ENCODE peak calls at places on chromosomes 4 and X, in six cellular contexts. C is HCT116, G is GM12878, M is K562, Y is HepG2, J is H1. Z is an unnamed sample.
A peak's percentile ranks its signal among the peaks of the same experiment; 100 is the strongest.

GRCh38 chrX:12494400-12495138 is 296.6 kb upstream of the PRPS2 start:
- DNase-seq in C (no peak), G (no peak), M (no peak), Y (no peak), J (no peak), Z (no peak)

GRCh38 chrX:926070-926469 is 286.4 kb downstream of the CRLF2 start:
- DNase-seq in C (no peak), G (no peak), M (no peak), Y (no peak), J (no peak), Z (no peak)

GRCh38 chr4:151195801-151196200 is 81.2 kb upstream of the PRSS48 start:
- DNase-seq in C (no peak), G (no peak), M (no peak), Y (no peak), J (no peak), Z (no peak)

GRCh38 chr4:99457270-99457669 is 22.1 kb upstream of the ADH7 start:
- DNase-seq in C (no peak), G (no peak), M (no peak), Y (no peak), J (no peak), Z (no peak)

GRCh38 chr4:3082915-3083515 is 8.5 kb downstream of the HTT start:
- DNase-seq in C (no peak), G (no peak), M (no peak), Y (no peak), J (no peak), Z (no peak)

GRCh38 chr4:617644-618330 is 7.6 kb upstream of the PDE6B start:
- DNase-seq in C (no peak), G (no peak), M (no peak), Y (no peak), J (no peak), Z (no peak)

GRCh38 chr4:89572224-89572858 is 264.6 kb downstream of the SNCA start:
- DNase-seq in C (no peak), G (no peak), M (no peak), Y (no peak), J (no peak), Z (no peak)

GRCh38 chrX:69133561-69134542 is 31.4 kb downstream of the PJA1 start:
- DNase-seq in C (peak; percentile 72), G (no peak), M (peak; percentile 54), Y (peak; percentile 59), J (no peak), Z (peak; percentile 80)

GRCh38 chr4:128338634-128339355 is 51.2 kb upstream of the PGRMC2 start:
- DNase-seq in C (no peak), G (no peak), M (peak; percentile 29), Y (no peak), J (no peak), Z (no peak)

GRCh38 chr4:145482209-145483021 is 762 bp downstream of the SMAD1 start:
- DNase-seq in C (peak; percentile 16), G (peak; percentile 28), M (no peak), Y (peak; percentile 61), J (no peak), Z (peak; percentile 32)

GRCh38 chr4:138677212-138677611 is 338.4 kb upstream of the NOCT start:
- DNase-seq in C (no peak), G (no peak), M (no peak), Y (peak; percentile 2), J (no peak), Z (no peak)

GRCh38 chr4:183636923-183637322 is 22.1 kb downstream of the RWDD4 start:
- DNase-seq in C (no peak), G (no peak), M (no peak), Y (no peak), J (no peak), Z (no peak)

GRCh38 chr4:153188966-153189801 is 15.1 kb upstream of the TRIM2 start:
- DNase-seq in C (no peak), G (no peak), M (no peak), Y (no peak), J (no peak), Z (no peak)

GRCh38 chr4:140870427-140870826 is 114.2 kb upstream of the TBC1D9 start:
- DNase-seq in C (no peak), G (no peak), M (no peak), Y (no peak), J (no peak), Z (no peak)

GRCh38 chrX:39705299-39705698 is 392.5 kb downstream of the BCOR start:
- DNase-seq in C (peak; percentile 29), G (no peak), M (peak; percentile 18), Y (no peak), J (no peak), Z (no peak)
- TF ChIP-seq ZNF274 in C (no peak), G (no peak), M (no peak), Y (no peak), J (no peak), Z (no peak)

GRCh38 chr4:87499415-87500106 is 29.6 kb downstream of the SPARCL1 start:
- DNase-seq in C (no peak), G (no peak), M (no peak), Y (no peak), J (no peak), Z (no peak)

GRCh38 chr4:87500107-87500462 is 29.1 kb downstream of the SPARCL1 start:
- DNase-seq in C (no peak), G (no peak), M (no peak), Y (no peak), J (no peak), Z (no peak)

GRCh38 chr4:87498446-87498900 is 30.7 kb downstream of the SPARCL1 start:
- DNase-seq in C (no peak), G (no peak), M (no peak), Y (no peak), J (no peak), Z (no peak)

GRCh38 chr4:87497586-87497985 is 31.6 kb downstream of the SPARCL1 start:
- DNase-seq in C (no peak), G (no peak), M (no peak), Y (no peak), J (no peak), Z (no peak)

GRCh38 chr4:87497141-87497540 is 32.0 kb downstream of the SPARCL1 start:
- DNase-seq in C (no peak), G (no peak), M (peak; percentile 36), Y (no peak), J (no peak), Z (no peak)
- TF ChIP-seq YY1 in C (no peak), G (peak; percentile 41), M (no peak), Y (no peak), J (peak; percentile 10), Z (no peak)

GRCh38 chr4:123618606-123619005 is 222.0 kb downstream of the SPRY1 start:
- DNase-seq in C (no peak), G (no peak), M (no peak), Y (no peak), J (no peak), Z (no peak)
- TF ChIP-seq ZNF274 in C (no peak), G (no peak), M (no peak), Y (no peak), J (no peak), Z (no peak)

DNA sequence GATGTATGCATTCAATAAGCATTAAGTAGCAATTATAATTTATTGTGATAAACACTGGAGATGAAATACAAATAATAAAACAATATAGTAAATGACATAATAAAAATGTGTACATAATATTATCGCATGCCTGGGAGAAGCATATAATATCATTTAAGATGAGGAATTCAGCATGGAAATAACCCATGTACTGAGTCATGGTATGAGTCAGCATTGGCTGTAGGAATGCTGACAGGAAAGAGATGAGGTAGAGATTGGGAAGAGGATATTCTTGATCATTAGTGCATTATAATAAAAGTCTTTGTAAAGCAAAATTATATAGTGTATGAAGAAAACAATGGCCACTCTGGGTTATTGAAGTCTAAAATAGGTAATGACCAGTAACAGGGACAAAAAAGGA is 82.8 kb downstream of the MAGEB10 start:
- DNase-seq in C (peak; percentile 13), G (no peak), M (no peak), Y (no peak), J (no peak), Z (no peak)
- TF ChIP-seq YY1 in C (no peak), G (no peak), M (no peak), Y (no peak), J (no peak), Z (no peak)

DNA sequence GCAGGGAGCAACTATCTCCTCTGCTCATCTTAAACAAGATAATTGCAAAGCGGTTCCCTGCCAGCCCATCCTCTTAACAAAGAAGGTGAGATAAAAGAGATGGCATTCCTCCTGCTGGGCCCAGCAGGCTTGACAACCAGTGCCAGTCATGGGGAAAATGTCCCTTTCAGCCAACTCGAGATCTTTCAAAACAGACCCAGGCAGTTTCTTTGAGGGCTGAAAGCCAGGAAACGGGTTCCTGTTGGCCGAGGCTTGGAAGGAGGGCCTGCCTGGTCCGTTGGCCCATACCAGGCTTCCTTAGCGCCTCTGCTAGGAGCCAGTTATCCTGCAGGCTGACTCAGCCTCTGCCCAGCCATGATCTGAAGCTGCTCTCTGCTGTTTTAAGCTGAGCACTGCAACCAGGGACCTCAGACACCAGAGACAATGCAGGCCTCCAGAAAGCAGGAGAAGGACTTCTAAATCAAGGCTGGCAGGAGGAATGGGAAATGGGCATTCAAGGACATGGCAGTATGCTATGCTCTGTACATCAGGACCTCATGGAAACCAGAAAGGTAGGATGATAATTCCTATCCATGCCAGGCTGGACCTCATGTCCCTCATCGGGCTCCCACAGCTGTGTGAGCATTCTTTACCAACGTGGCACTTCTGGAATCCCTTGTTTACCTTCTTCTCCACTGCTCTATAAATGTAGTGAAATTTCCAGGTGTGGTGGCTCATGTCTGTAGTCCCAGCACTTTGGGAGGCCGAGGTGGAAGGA is 42.4 kb upstream of the SLC2A9 start:
- DNase-seq in C (peak; percentile 13), G (no peak), M (no peak), Y (peak; percentile 67), J (peak; percentile 71), Z (peak; percentile 80)
- TF ChIP-seq ZNF274 in C (no peak), G (no peak), M (no peak), Y (peak; percentile 63), J (no peak), Z (no peak)

GRCh38 chrX:20362268-20363002 is 95.7 kb upstream of the RPS6KA3 start:
- DNase-seq in C (no peak), G (no peak), M (no peak), Y (peak; percentile 93), J (no peak), Z (no peak)
- TF ChIP-seq YY1 in C (no peak), G (no peak), M (no peak), Y (peak; percentile 32), J (no peak), Z (no peak)

Z was measured in NT2/D1.